ENCODE peak calls at places on chromosomes 4 and X, in six cellular contexts. F is GM04504; H is stimulated activated CD8-positive, alpha-beta memory T cell treated with anti-CD3 and anti-CD28 coated beads, Interleukin-15, amount 100 ng/mL, for 4 hours; P is choroid plexus epithelial cell; D is NCI-H1105; Y is MV-4-11. C is an unnamed sample.

GRCh38 chrX:1178580-1179057 is 33.8 kb downstream of the CRLF2 start:
- DNase-seq in F (no peak), P (peak; percentile 6), Y (peak; percentile 29), H (no peak), D (no peak), C (no peak)

GRCh38 chr4:180960758-180961401 is 1282.3 kb upstream of the TENM3 start:
- DNase-seq in Y (no peak), F (no peak), H (no peak), P (no peak), D (no peak), C (no peak)

GRCh38 chr4:98113005-98113404 is 30.3 kb downstream of the STPG2 start:
- DNase-seq in P (peak; percentile 65), D (no peak), F (peak; percentile 1), H (no peak), Y (no peak), C (peak; percentile 37)

GRCh38 chr4:153075256-153075630 is 129.0 kb upstream of the TRIM2 start:
- DNase-seq in Y (no peak), D (no peak), H (no peak), P (no peak), F (no peak), C (no peak)

GRCh38 chr4:3733195-3733594 is 33.0 kb upstream of the ADRA2C start:
- DNase-seq in H (no peak), D (no peak), F (no peak), Y (no peak), P (no peak), C (no peak)

GRCh38 chrX:47879447-47879846 is 42.7 kb downstream of the ZNF81 start:
- DNase-seq in D (no peak), P (no peak), Y (no peak), H (no peak), F (no peak), C (no peak)

GRCh38 chrX:111035256-111035655 is 60.7 kb upstream of the PAK3 start:
- DNase-seq in H (no peak), D (no peak), P (no peak), Y (no peak), F (no peak), C (no peak)

GRCh38 chr4:53651142-53651720 is 59.9 kb upstream of the LNX1 start:
- DNase-seq in D (no peak), Y (no peak), H (no peak), P (no peak), F (no peak), C (no peak)

GRCh38 chr4:26462874-26463273 is 27.4 kb downstream of the CCKAR start:
- DNase-seq in Y (no peak), F (no peak), H (no peak), P (no peak), D (no peak), C (no peak)

GRCh38 chr4:183435803-183436202 is 8.6 kb upstream of the CDKN2AIP start:
- DNase-seq in D (no peak), P (no peak), H (no peak), F (no peak), Y (no peak), C (no peak)

GRCh38 chrX:24242649-24243556 is 71.0 kb downstream of the SUPT20HL2 start:
- DNase-seq in H (no peak), P (peak; percentile 95), D (no peak), F (peak; percentile 85), Y (peak; percentile 74), C (peak; percentile 58)

GRCh38 chrX:2434270-2434669 is 66.5 kb downstream of the DHRSX start:
- DNase-seq in F (no peak), H (no peak), D (no peak), P (no peak), Y (no peak), C (no peak)

GRCh38 chr4:89136525-89136924 is 25.2 kb downstream of the TIGD2 start:
- DNase-seq in H (no peak), P (peak; percentile 83), F (no peak), D (no peak), Y (no peak), C (peak; percentile 45)

GRCh38 chrX:130111220-130111934 is 1.1 kb upstream of the ELF4 start:
- DNase-seq in F (no peak), D (peak; percentile 1), P (no peak), H (no peak), Y (no peak), C (no peak)

GRCh38 chrX:115642304-115642703 is 81.3 kb downstream of the PLS3 start:
- DNase-seq in P (no peak), Y (no peak), D (no peak), F (no peak), H (no peak), C (no peak)

GRCh38 chr4:159283697-159284492 is 181.0 kb downstream of the RAPGEF2 start:
- DNase-seq in P (peak; percentile 87), D (no peak), H (no peak), Y (no peak), F (peak; percentile 25), C (peak; percentile 74)

GRCh38 chr4:133524369-133524768 is 375.3 kb downstream of the PCDH10 start:
- DNase-seq in Y (no peak), H (no peak), D (no peak), F (no peak), P (no peak), C (no peak)

GRCh38 chr4:6772223-6772928 is 10.2 kb upstream of the KIAA0232 start:
- DNase-seq in H (no peak), F (no peak), Y (peak; percentile 5), D (no peak), P (no peak), C (no peak)

GRCh38 chr4:80343887-80344286 is 8.4 kb downstream of the CFAP299 start:
- DNase-seq in Y (no peak), D (no peak), F (no peak), H (no peak), P (no peak), C (no peak)

GRCh38 chr4:185911556-185912064 is 99.6 kb upstream of the SORBS2 start:
- DNase-seq in H (no peak), F (no peak), P (peak; percentile 33), Y (no peak), D (no peak), C (peak; percentile 42)

GRCh38 chrX:46579250-46579649 is 5.7 kb downstream of the CHST7 start:
- DNase-seq in P (no peak), F (no peak), Y (no peak), D (no peak), H (no peak), C (no peak)